ENCODE peak calls at places on chromosomes 6 and 20, in five cellular contexts. S, L, X, K and Y are unnamed samples. For H3K36me3, the result is how much of the 10 kb centered on the place peaks cover.

GRCh38 chr6:84625510-84625909 is 138.9 kb downstream of the TBX18 start:
- DNase-seq in L (no peak), K (no peak), X (no peak), S (peak), Y (no peak)

GRCh38 chr6:97437087-97437486 is 154.1 kb upstream of the MMS22L start:
- DNase-seq in X (no peak), K (peak), L (no peak), S (peak), Y (no peak)

GRCh38 chr6:134707342-134707982 is 242.4 kb downstream of the ALDH8A1 start:
- DNase-seq in L (peak), S (peak), K (no peak), X (peak), Y (no peak)

GRCh38 chr20:58618694-58619540 is 32.2 kb upstream of the STX16 start:
- DNase-seq in L (no peak), K (no peak), X (no peak), S (peak), Y (no peak)

GRCh38 chr20:10216146-10216741 is 2.4 kb upstream of the SNAP25 start:
- DNase-seq in K (no peak), X (no peak), S (peak), L (no peak), Y (no peak)

GRCh38 chr6:159790149-159790946 is at the start of gene MRPL18:
- DNase-seq in L (peak), S (peak), X (peak), K (peak), Y (peak)

GRCh38 chr20:771741-772464 is 3.6 kb upstream of the SLC52A3 start:
- DNase-seq in S (no peak), X (no peak), L (peak), K (no peak), Y (no peak)

GRCh38 chr6:161922631-161923119 is 648.8 kb upstream of the AGPAT4 start:
- DNase-seq in L (peak), S (peak), K (peak), X (no peak), Y (no peak)

GRCh38 chr6:148747493-148748160 is 797 bp downstream of the UST start:
- DNase-seq in S (peak), L (peak), K (peak), X (peak), Y (no peak)

GRCh38 chr6:156280131-156280530 is 497.0 kb upstream of the ARID1B start:
- DNase-seq in S (no peak), L (no peak), K (no peak), X (no peak), Y (no peak)

GRCh38 chr6:154792761-154793160 is 59.5 kb downstream of the SCAF8 start:
- DNase-seq in K (no peak), L (no peak), S (peak), X (no peak), Y (no peak)

GRCh38 chr6:31112478-31112877 is at the start of gene C6orf15:
- DNase-seq in X (no peak), S (no peak), K (no peak), L (no peak), Y (no peak)

GRCh38 chr6:11653028-11653583 is 115.6 kb downstream of the TMEM170B start:
- DNase-seq in K (peak), L (no peak), S (peak), X (peak), Y (peak)

GRCh38 chr6:169847141-169847674 is 95.8 kb downstream of the ERMARD start:
- DNase-seq in K (no peak), S (no peak), X (no peak), L (no peak), Y (no peak)

GRCh38 chr6:54879188-54879985 is 32.8 kb downstream of the FAM83B start:
- DNase-seq in K (no peak), X (no peak), L (no peak), S (no peak), Y (no peak)

GRCh38 chr20:57263127-57263609 is 3.3 kb downstream of the BMP7 start:
- DNase-seq in X (no peak), S (no peak), K (no peak), L (no peak), Y (no peak)

GRCh38 chr6:111727798-111728197 is 122.1 kb upstream of the TRAF3IP2 start:
- DNase-seq in S (no peak), X (no peak), K (no peak), L (no peak), Y (no peak)

GRCh38 chr6:113065606-113066005 is 718.5 kb downstream of the RFPL4B start:
- DNase-seq in K (no peak), S (peak), L (no peak), X (no peak), Y (peak)

GRCh38 chr20:62066983-62067433 is 1.3 kb upstream of the TAF4 start:
- DNase-seq in K (peak), S (peak), X (peak), L (peak), Y (no peak)

GRCh38 chr6:137423444-137424168 is 70.6 kb downstream of the OLIG3 start:
- DNase-seq in K (no peak), S (no peak), X (no peak), L (no peak), Y (no peak)

GRCh38 chr6:170305772-170306323 is 710 bp upstream of the FAM120B start:
- DNase-seq in K (no peak), X (no peak), S (no peak), L (no peak), Y (no peak)

GRCh38 chr6:147311218-147311617 is 107.0 kb downstream of the STXBP5 start:
- DNase-seq in L (no peak), S (peak), K (no peak), X (no peak), Y (peak)

GRCh38 chr6:139436521-139437348 is 62.3 kb upstream of the CITED2 start:
- DNase-seq in X (no peak), L (no peak), S (no peak), K (no peak), Y (no peak)

GRCh38 chr20:41357424-41358163 is 9.0 kb downstream of the EMILIN3 start:
- DNase-seq in X (no peak), K (no peak), L (no peak), S (no peak), Y (no peak)

GRCh38 chr6:170129691-170130171 is 161.1 kb downstream of the DLL1 start:
- DNase-seq in K (no peak), S (no peak), X (no peak), L (peak), Y (no peak)

GRCh38 chr20:63119451-63120285 is 96.3 kb downstream of the YTHDF1 start:
- DNase-seq in L (no peak), K (no peak), X (no peak), S (no peak), Y (no peak)

GRCh38 chr6:111995409-111995808 is 58.5 kb upstream of the CCN6 start:
- DNase-seq in K (no peak), S (peak), X (no peak), L (no peak), Y (no peak)

GRCh38 chr6:164069352-164070022 is 655.0 kb downstream of the QKI start:
- DNase-seq in K (no peak), L (no peak), X (no peak), S (no peak), Y (no peak)

GRCh38 chr6:166971271-166971670 is 14.9 kb upstream of the RNASET2 start:
- DNase-seq in X (no peak), K (no peak), S (no peak), L (no peak), Y (no peak)

GRCh38 chr6:166970776-166971175 is 14.4 kb upstream of the RNASET2 start:
- DNase-seq in L (no peak), S (no peak), K (no peak), X (no peak), Y (no peak)

GRCh38 chr6:166972101-166972500 is 15.8 kb upstream of the RNASET2 start:
- DNase-seq in L (no peak), S (no peak), X (no peak), K (no peak), Y (no peak)

GRCh38 chr6:166966268-166966667 is 9.9 kb upstream of the RNASET2 start:
- DNase-seq in X (no peak), S (no peak), L (no peak), K (no peak), Y (no peak)

GRCh38 chr6:166969390-166970002 is 13.1 kb upstream of the RNASET2 start:
- DNase-seq in K (no peak), L (no peak), X (peak), S (peak), Y (no peak)
- H3K4me3 ChIP-seq in K (no peak), L (no peak), X (no peak), S (no peak), Y (no peak)

GRCh38 chr20:3801846-3802245 is 5.7 kb downstream of the CDC25B start:
- DNase-seq in L (no peak), K (no peak), X (no peak), S (no peak), Y (no peak)
- H3K36me3 ChIP-seq in L (under half), K (half or more), X (under half), S (under half), Y (under half)

GRCh38 chr6:118934461-118935330 is at the start of gene MCM9:
- DNase-seq in L (peak), X (peak), S (peak), K (peak), Y (peak)
- H3K4me3 ChIP-seq in L (peak), X (peak), S (peak), K (peak), Y (peak)

DNA sequence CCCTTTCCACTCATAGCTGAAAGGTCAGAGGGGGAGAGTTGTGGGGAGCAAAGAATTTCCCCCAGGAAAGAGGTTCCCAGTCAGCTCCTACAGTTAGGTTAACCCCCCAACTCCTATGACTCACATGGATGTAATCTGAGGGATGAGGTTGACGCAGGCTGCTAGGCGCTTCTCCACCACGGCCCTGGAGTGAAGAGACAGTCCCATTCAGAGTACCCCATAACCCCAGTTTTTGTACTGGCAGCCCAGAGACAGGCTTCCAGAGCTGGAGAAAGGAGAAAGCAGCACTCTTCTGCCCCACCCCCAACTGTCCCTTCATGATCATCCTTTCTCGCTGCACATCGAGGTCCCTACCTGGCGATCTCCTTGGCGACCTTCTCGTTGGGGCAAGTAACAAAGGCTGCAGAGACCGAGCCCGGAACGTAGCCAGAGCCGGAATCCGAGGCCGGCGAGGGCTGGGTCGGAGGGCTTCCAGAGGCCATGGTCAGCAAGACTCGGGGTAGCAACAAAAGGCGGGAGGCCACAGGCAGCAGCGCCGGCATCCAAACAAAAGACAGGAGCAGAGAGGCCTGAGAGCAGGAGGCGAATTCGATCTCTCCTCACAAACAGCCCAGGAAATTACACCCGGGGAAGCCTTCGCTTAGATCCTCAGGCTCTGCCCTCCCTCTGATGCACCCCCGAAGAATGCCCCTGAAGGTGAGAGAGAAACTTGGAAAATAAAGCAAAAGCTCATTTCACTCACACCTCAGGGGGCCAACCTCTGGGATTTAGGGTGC is 592 bp downstream of the CUTA start:
- DNase-seq in S (peak), L (no peak), K (no peak), X (no peak), Y (peak)
- H3K36me3 ChIP-seq in S (under half), L (under half), K (under half), X (under half), Y (under half)

GRCh38 chr6:63347599-63347998 is 27.8 kb upstream of the LGSN start:
- DNase-seq in S (peak), K (no peak), X (no peak), L (no peak), Y (peak)
- H3K4me3 ChIP-seq in S (no peak), K (no peak), X (no peak), L (no peak), Y (no peak)

DNA sequence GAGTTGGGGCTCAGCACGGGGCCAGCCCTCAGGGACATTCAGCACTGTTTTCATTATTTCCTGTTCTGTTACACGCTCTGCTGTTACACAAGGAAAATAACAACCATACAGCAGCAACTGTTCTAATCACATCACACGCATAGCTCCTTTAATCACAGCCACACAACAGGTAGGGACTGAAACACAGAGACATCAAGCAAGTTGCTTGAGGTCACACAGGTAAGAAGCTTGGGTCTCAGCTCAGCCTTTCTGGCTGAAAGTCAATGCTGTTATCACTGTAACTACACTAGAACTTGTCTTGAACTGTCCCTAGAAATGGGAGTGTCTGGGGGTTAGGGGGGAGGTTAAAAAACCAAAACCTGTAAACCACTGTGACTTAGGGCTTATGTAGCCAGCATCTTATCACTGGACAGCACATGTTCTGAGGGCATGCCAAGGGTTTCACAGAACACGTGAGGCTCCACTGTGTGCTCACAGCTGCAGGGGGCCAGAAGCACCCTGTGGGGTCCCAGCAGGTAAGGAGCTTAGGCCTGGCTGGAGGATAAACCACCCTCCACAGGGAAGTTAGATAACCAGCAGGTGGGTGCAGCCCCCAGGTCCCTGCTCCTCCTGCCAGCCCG is 146.0 kb downstream of the EYA2 start:
- DNase-seq in X (no peak), K (no peak), S (no peak), L (no peak), Y (no peak)
- H3K36me3 ChIP-seq in X (under half), K (under half), S (under half), L (under half), Y (under half)

GRCh38 chr6:5130135-5130866 is 45.2 kb downstream of the PPP1R3G start:
- DNase-seq in L (no peak), K (no peak), X (no peak), S (no peak), Y (no peak)
- H3K4me3 ChIP-seq in L (no peak), K (no peak), X (no peak), S (no peak), Y (no peak)

GRCh38 chr6:17341117-17341805 is 52.1 kb upstream of the CAP2 start:
- DNase-seq in X (no peak), K (no peak), L (no peak), S (no peak), Y (no peak)
- H3K36me3 ChIP-seq in X (under half), K (under half), L (under half), S (under half), Y (under half)

DNA sequence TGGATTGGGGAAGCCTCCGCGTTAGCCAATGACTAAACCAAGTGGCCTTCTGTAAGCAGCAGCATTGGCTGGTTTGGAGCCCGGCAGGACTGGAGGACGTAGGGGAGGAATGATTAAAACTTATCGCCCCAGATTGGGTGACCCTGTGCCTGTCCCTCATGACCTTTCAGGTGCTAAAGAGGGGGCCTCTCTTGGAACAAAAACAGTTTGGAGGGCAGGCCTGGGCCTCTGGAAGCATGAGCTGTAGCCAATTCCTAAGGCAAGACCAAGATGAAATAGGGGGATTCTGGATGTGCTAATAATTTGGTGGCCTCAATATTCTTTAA is 1.4 kb downstream of the GMPR start:
- DNase-seq in K (no peak), S (no peak), X (no peak), L (no peak), Y (no peak)
- H3K4me3 ChIP-seq in K (no peak), S (no peak), X (no peak), L (peak), Y (no peak)